ENCODE peak calls at places on chromosomes 5 and 9, in six cellular contexts. One of them, this sample, is unnamed.

GRCh38 chr5:159951387-159951786 is 35.1 kb downstream of the ADRA1B start:
- DNase-seq in GM23338: peak; percentile 79
- DNase-seq in GM23248: no peak
- DNase-seq in OCI-LY7: peak; percentile 36
- DNase-seq in hepatocyte: no peak
- DNase-seq in SK-N-SH: peak; percentile 36
- DNase-seq in this sample: peak; percentile 70

GRCh38 chr5:105970919-105971318 is 1699.8 kb downstream of the EFNA5 start:
- DNase-seq in GM23338: no peak
- DNase-seq in GM23248: no peak
- DNase-seq in OCI-LY7: no peak
- DNase-seq in hepatocyte: no peak
- DNase-seq in SK-N-SH: peak; percentile 3
- DNase-seq in this sample: no peak

GRCh38 chr9:27278374-27278773 is 18.6 kb downstream of the EQTN start:
- DNase-seq in GM23338: no peak
- DNase-seq in GM23248: peak; percentile 10
- DNase-seq in OCI-LY7: no peak
- DNase-seq in hepatocyte: no peak
- DNase-seq in SK-N-SH: no peak
- DNase-seq in this sample: no peak

GRCh38 chr5:153360860-153361259 is 129.6 kb upstream of the GRIA1 start:
- DNase-seq in GM23338: no peak
- DNase-seq in GM23248: no peak
- DNase-seq in OCI-LY7: no peak
- DNase-seq in hepatocyte: no peak
- DNase-seq in SK-N-SH: no peak
- DNase-seq in this sample: no peak

GRCh38 chr9:124320062-124320973 is 62.6 kb downstream of the NEK6 start:
- DNase-seq in GM23338: peak; percentile 90
- DNase-seq in GM23248: peak; percentile 80
- DNase-seq in OCI-LY7: peak; percentile 70
- DNase-seq in hepatocyte: peak; percentile 79
- DNase-seq in SK-N-SH: peak; percentile 92
- DNase-seq in this sample: peak; percentile 80

GRCh38 chr5:109863752-109864151 is 174.0 kb downstream of the MAN2A1 start:
- DNase-seq in GM23338: no peak
- DNase-seq in GM23248: peak; percentile 52
- DNase-seq in OCI-LY7: no peak
- DNase-seq in hepatocyte: no peak
- DNase-seq in SK-N-SH: no peak
- DNase-seq in this sample: no peak

GRCh38 chr9:96363175-96363967 is 20.1 kb downstream of the SLC35D2 start:
- DNase-seq in GM23338: no peak
- DNase-seq in GM23248: no peak
- DNase-seq in OCI-LY7: no peak
- DNase-seq in hepatocyte: no peak
- DNase-seq in SK-N-SH: no peak
- DNase-seq in this sample: no peak

GRCh38 chr5:160508780-160509361 is 87.2 kb downstream of the PTTG1 start:
- DNase-seq in GM23338: peak; percentile 89
- DNase-seq in GM23248: peak; percentile 93
- DNase-seq in OCI-LY7: peak; percentile 80
- DNase-seq in hepatocyte: peak; percentile 89
- DNase-seq in SK-N-SH: peak; percentile 70
- DNase-seq in this sample: peak; percentile 84

GRCh38 chr5:124504081-124504916 is 242.1 kb downstream of the ZNF608 start:
- DNase-seq in GM23338: no peak
- DNase-seq in GM23248: no peak
- DNase-seq in OCI-LY7: peak; percentile 37
- DNase-seq in hepatocyte: no peak
- DNase-seq in SK-N-SH: no peak
- DNase-seq in this sample: peak; percentile 15

GRCh38 chr9:70607329-70607728 is 192.9 kb upstream of the KLF9 start:
- DNase-seq in GM23338: no peak
- DNase-seq in GM23248: no peak
- DNase-seq in OCI-LY7: no peak
- DNase-seq in hepatocyte: no peak
- DNase-seq in SK-N-SH: no peak
- DNase-seq in this sample: no peak
- TF ChIP-seq EZH2phosphoT487 in GM23338: no peak
- TF ChIP-seq EZH2phosphoT487 in GM23248: no peak
- TF ChIP-seq EZH2phosphoT487 in OCI-LY7: no peak
- TF ChIP-seq EZH2phosphoT487 in hepatocyte: no peak
- TF ChIP-seq EZH2phosphoT487 in SK-N-SH: no peak
- TF ChIP-seq EZH2phosphoT487 in this sample: no peak

GRCh38 chr5:1270933-1271914 is 23.6 kb downstream of the TERT start:
- DNase-seq in GM23338: no peak
- DNase-seq in GM23248: no peak
- DNase-seq in OCI-LY7: no peak
- DNase-seq in hepatocyte: no peak
- DNase-seq in SK-N-SH: no peak
- DNase-seq in this sample: no peak
- H3K4me2 ChIP-seq in GM23338: no peak overlapping the region
- H3K4me2 ChIP-seq in GM23248: no peak overlapping the region
- H3K4me2 ChIP-seq in OCI-LY7: no peak overlapping the region
- H3K4me2 ChIP-seq in hepatocyte: no peak overlapping the region
- H3K4me2 ChIP-seq in SK-N-SH: no peak overlapping the region
- H3K4me2 ChIP-seq in this sample: no peak overlapping the region

GRCh38 chr5:28380172-28380571 is 1341.8 kb upstream of the CDH9 start:
- DNase-seq in GM23338: no peak
- DNase-seq in GM23248: no peak
- DNase-seq in OCI-LY7: no peak
- DNase-seq in hepatocyte: no peak
- DNase-seq in SK-N-SH: no peak
- DNase-seq in this sample: no peak
- H2AFZ ChIP-seq in GM23338: no peak overlapping the region
- H2AFZ ChIP-seq in GM23248: no peak overlapping the region
- H2AFZ ChIP-seq in OCI-LY7: no peak overlapping the region
- H2AFZ ChIP-seq in hepatocyte: no peak overlapping the region
- H2AFZ ChIP-seq in SK-N-SH: no peak overlapping the region
- H2AFZ ChIP-seq in this sample: no peak overlapping the region

GRCh38 chr9:15975101-15975778 is 422.4 kb downstream of the CCDC171 start:
- DNase-seq in GM23338: no peak
- DNase-seq in GM23248: peak; percentile 5
- DNase-seq in OCI-LY7: no peak
- DNase-seq in hepatocyte: no peak
- DNase-seq in SK-N-SH: no peak
- DNase-seq in this sample: no peak

GRCh38 chr9:15972760-15973159 is 419.9 kb downstream of the CCDC171 start:
- DNase-seq in GM23338: no peak
- DNase-seq in GM23248: no peak
- DNase-seq in OCI-LY7: no peak
- DNase-seq in hepatocyte: no peak
- DNase-seq in SK-N-SH: no peak
- DNase-seq in this sample: no peak

GRCh38 chr9:15982182-15982581 is 429.3 kb downstream of the CCDC171 start:
- DNase-seq in GM23338: no peak
- DNase-seq in GM23248: no peak
- DNase-seq in OCI-LY7: no peak
- DNase-seq in hepatocyte: no peak
- DNase-seq in SK-N-SH: no peak
- DNase-seq in this sample: no peak

DNA sequence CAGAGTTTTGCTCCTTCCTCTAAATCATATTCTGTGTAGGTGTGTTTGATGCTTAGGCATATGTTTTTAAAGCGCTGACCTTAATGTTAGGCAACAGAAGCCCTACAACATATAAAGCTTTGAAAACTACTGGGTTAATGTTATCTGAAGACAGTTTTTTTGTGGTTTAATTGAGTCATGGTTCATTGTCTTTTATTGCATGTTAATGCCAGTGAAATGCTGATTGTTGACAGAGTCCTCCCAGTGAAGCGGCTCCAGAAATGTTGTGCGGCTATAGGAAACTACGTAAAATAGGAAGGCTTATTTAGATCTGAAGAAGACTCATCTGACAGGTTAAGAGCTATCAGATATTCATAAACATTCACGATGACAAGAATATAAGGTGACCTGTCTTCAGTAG is 424.6 kb downstream of the CCDC171 start:
- DNase-seq in GM23338: no peak
- DNase-seq in GM23248: no peak
- DNase-seq in OCI-LY7: no peak
- DNase-seq in hepatocyte: no peak
- DNase-seq in SK-N-SH: no peak
- DNase-seq in this sample: no peak
- TF ChIP-seq EZH2phosphoT487 in GM23338: no peak
- TF ChIP-seq EZH2phosphoT487 in GM23248: no peak
- TF ChIP-seq EZH2phosphoT487 in OCI-LY7: no peak
- TF ChIP-seq EZH2phosphoT487 in hepatocyte: no peak
- TF ChIP-seq EZH2phosphoT487 in SK-N-SH: no peak
- TF ChIP-seq EZH2phosphoT487 in this sample: no peak

GRCh38 chr5:138037271-138037670 is 4.4 kb upstream of the FAM13B start:
- DNase-seq in GM23338: no peak
- DNase-seq in GM23248: no peak
- DNase-seq in OCI-LY7: peak; percentile 28
- DNase-seq in hepatocyte: no peak
- DNase-seq in SK-N-SH: no peak
- DNase-seq in this sample: no peak

GRCh38 chr5:138033275-138033808 is 463 bp upstream of the FAM13B start:
- DNase-seq in GM23338: peak; percentile 87
- DNase-seq in GM23248: peak; percentile 54
- DNase-seq in OCI-LY7: no peak
- DNase-seq in hepatocyte: no peak
- DNase-seq in SK-N-SH: no peak
- DNase-seq in this sample: peak; percentile 55

GRCh38 chr5:138037907-138038633 is 5.2 kb upstream of the FAM13B start:
- DNase-seq in GM23338: no peak
- DNase-seq in GM23248: no peak
- DNase-seq in OCI-LY7: no peak
- DNase-seq in hepatocyte: no peak
- DNase-seq in SK-N-SH: no peak
- DNase-seq in this sample: no peak

GRCh38 chr5:138033916-138034315 is 1.0 kb upstream of the FAM13B start:
- DNase-seq in GM23338: no peak
- DNase-seq in GM23248: peak; percentile 88
- DNase-seq in OCI-LY7: no peak
- DNase-seq in hepatocyte: no peak
- DNase-seq in SK-N-SH: no peak
- DNase-seq in this sample: no peak

GRCh38 chr5:138035605-138036537 is 3.0 kb upstream of the FAM13B start:
- DNase-seq in GM23338: peak; percentile 96
- DNase-seq in GM23248: peak; percentile 91
- DNase-seq in OCI-LY7: peak; percentile 90
- DNase-seq in hepatocyte: peak; percentile 93
- DNase-seq in SK-N-SH: peak; percentile 75
- DNase-seq in this sample: peak; percentile 94
- H3K4me2 ChIP-seq in GM23338: no peak overlapping the region
- H3K4me2 ChIP-seq in GM23248: no peak overlapping the region
- H3K4me2 ChIP-seq in OCI-LY7: peak overlapping the region; percentile 47
- H3K4me2 ChIP-seq in hepatocyte: no peak overlapping the region
- H3K4me2 ChIP-seq in SK-N-SH: no peak overlapping the region
- H3K4me2 ChIP-seq in this sample: no peak overlapping the region

DNA sequence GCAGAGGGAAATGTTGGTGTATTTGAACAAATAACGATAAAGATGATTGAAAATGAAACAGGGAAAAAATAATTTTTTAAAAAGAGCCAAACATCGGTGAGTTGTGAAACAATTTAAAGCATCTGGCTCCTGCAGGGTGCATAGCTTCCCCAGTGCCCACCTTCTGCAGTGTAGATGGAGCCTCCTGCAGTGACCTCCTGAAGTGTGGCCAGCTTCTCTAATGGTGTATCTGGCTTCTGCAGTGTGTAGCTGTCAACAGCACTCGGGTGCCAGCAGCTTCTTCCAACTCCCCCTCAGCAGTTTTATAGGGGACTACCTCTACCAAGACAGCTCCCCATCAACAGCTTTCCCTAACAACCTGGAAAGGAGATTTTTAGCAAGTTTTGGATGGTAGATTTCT is 279.4 kb upstream of the SEMA6A start:
- DNase-seq in GM23338: no peak
- DNase-seq in GM23248: no peak
- DNase-seq in OCI-LY7: no peak
- DNase-seq in hepatocyte: no peak
- DNase-seq in SK-N-SH: no peak
- DNase-seq in this sample: no peak
- H2AFZ ChIP-seq in GM23338: no peak overlapping the region
- H2AFZ ChIP-seq in GM23248: no peak overlapping the region
- H2AFZ ChIP-seq in OCI-LY7: no peak overlapping the region
- H2AFZ ChIP-seq in hepatocyte: no peak overlapping the region
- H2AFZ ChIP-seq in SK-N-SH: no peak overlapping the region
- H2AFZ ChIP-seq in this sample: no peak overlapping the region

This sample was measured in neural progenitor cell.